ENCODE peak calls at places on chromosome 17, in four cellular contexts. One of them, this sample, is unnamed.

GRCh38 chr17:80992077-80992947 is 671 bp downstream of the CHMP6 start:
- DNase-seq in AG10803: no peak
- DNase-seq in mucosa of descending colon: peak
- DNase-seq in KG1: no peak
- DNase-seq in this sample: no peak

GRCh38 chr17:78144146-78144719 is 2.0 kb upstream of the C17orf99 start:
- DNase-seq in AG10803: peak
- DNase-seq in mucosa of descending colon: peak
- DNase-seq in KG1: peak
- DNase-seq in this sample: peak

GRCh38 chr17:47188266-47188665 is 829 bp downstream of the CDC27 start:
- DNase-seq in mucosa of descending colon: no peak
- DNase-seq in KG1: no peak
- DNase-seq in AG10803: peak
- DNase-seq in this sample: no peak

GRCh38 chr17:48852251-48852650 is 21.4 kb downstream of the CALCOCO2 start:
- DNase-seq in KG1: peak
- DNase-seq in AG10803: no peak
- DNase-seq in mucosa of descending colon: no peak
- DNase-seq in this sample: no peak

GRCh38 chr17:80460286-80460881 is 16.0 kb downstream of the NPTX1 start:
- DNase-seq in mucosa of descending colon: no peak
- DNase-seq in KG1: no peak
- DNase-seq in AG10803: peak
- DNase-seq in this sample: no peak

GRCh38 chr17:40554646-40555295 is 10.5 kb downstream of the CCR7 start:
- DNase-seq in KG1: no peak
- DNase-seq in AG10803: no peak
- DNase-seq in mucosa of descending colon: no peak
- DNase-seq in this sample: no peak

GRCh38 chr17:39485555-39485954 is 24.3 kb downstream of the CDK12 start:
- DNase-seq in KG1: no peak
- DNase-seq in mucosa of descending colon: no peak
- DNase-seq in AG10803: peak
- DNase-seq in this sample: no peak

GRCh38 chr17:48294989-48295892 is 134.8 kb downstream of the SKAP1 start:
- DNase-seq in AG10803: no peak
- DNase-seq in KG1: no peak
- DNase-seq in mucosa of descending colon: no peak
- DNase-seq in this sample: no peak

GRCh38 chr17:79927688-79928501 is 88.7 kb upstream of the CBX4 start:
- DNase-seq in AG10803: no peak
- DNase-seq in mucosa of descending colon: no peak
- DNase-seq in KG1: no peak
- DNase-seq in this sample: no peak

GRCh38 chr17:77716289-77716929 is 242.1 kb upstream of the TNRC6C start:
- DNase-seq in AG10803: no peak
- DNase-seq in KG1: no peak
- DNase-seq in mucosa of descending colon: no peak
- DNase-seq in this sample: no peak

GRCh38 chr17:2094891-2095535 is 40.1 kb downstream of the HIC1 start:
- DNase-seq in AG10803: peak
- DNase-seq in KG1: no peak
- DNase-seq in mucosa of descending colon: no peak
- DNase-seq in this sample: peak